ENCODE peak calls at places on chromosomes 1 and 21, in ten cellular contexts. N, P, K, E, X, F, Z, G, D and B are unnamed samples.

GRCh38 chr21:16308269-16308668 is 578.5 kb downstream of the USP25 start:
- DNase-seq in N (no peak), Z (no peak), F (no peak), K (no peak), X (peak; percentile 3), E (no peak), G (no peak), D (no peak), P (no peak), B (no peak)

GRCh38 chr1:161305872-161306519 is 3.8 kb downstream of the MPZ start:
- DNase-seq in N (peak; percentile 72), P (peak; percentile 92), F (peak; percentile 91), E (no peak), Z (peak; percentile 78), K (no peak), G (peak; percentile 71), X (peak; percentile 80), D (peak; percentile 87), B (peak; percentile 73)

GRCh38 chr1:22527555-22528296 is 35.6 kb upstream of the EPHA8 start:
- DNase-seq in K (no peak), F (no peak), E (no peak), D (no peak), Z (no peak), N (no peak), X (no peak), G (no peak), P (peak; percentile 87), B (no peak)

GRCh38 chr1:229433364-229434004 is 410 bp downstream of the ACTA1 start:
- DNase-seq in D (no peak), F (no peak), N (no peak), Z (no peak), E (no peak), P (no peak), X (no peak), K (no peak), G (no peak), B (no peak)

GRCh38 chr1:172180886-172181285 is 239.6 kb upstream of the C1orf105 start:
- DNase-seq in P (no peak), F (peak; percentile 49), X (no peak), G (no peak), N (no peak), E (no peak), Z (peak; percentile 11), D (peak; percentile 76), K (no peak), B (no peak)

GRCh38 chr1:11793819-11794218 is 11.9 kb downstream of the MTHFR start:
- DNase-seq in K (no peak), Z (no peak), N (no peak), E (no peak), D (peak; percentile 75), P (no peak), X (no peak), G (no peak), F (no peak), B (no peak)

GRCh38 chr1:164576311-164577271 is 17.6 kb downstream of the PBX1 start:
- DNase-seq in F (no peak), P (no peak), N (no peak), E (peak; percentile 64), X (no peak), D (peak; percentile 80), Z (no peak), G (peak; percentile 55), K (no peak), B (peak; percentile 55)

GRCh38 chr1:115641762-115642167 is at the start of gene VANGL1:
- DNase-seq in F (peak; percentile 88), Z (no peak), X (peak; percentile 39), D (peak; percentile 92), P (no peak), N (no peak), G (no peak), E (no peak), K (peak; percentile 59), B (no peak)

GRCh38 chr1:27382950-27383627 is at the start of gene CD164L2:
- DNase-seq in D (no peak), P (no peak), Z (no peak), E (no peak), N (no peak), X (no peak), F (peak; percentile 84), G (no peak), K (no peak), B (no peak)

GRCh38 chr1:20469406-20470076 is 16.5 kb downstream of the CAMK2N1 start:
- DNase-seq in D (no peak), Z (no peak), E (no peak), F (no peak), K (no peak), P (no peak), N (no peak), G (no peak), X (no peak), B (no peak)

GRCh38 chr1:18668750-18669404 is 38.2 kb downstream of the PAX7 start:
- DNase-seq in Z (no peak), D (no peak), N (no peak), E (no peak), F (peak; percentile 72), G (no peak), K (no peak), P (no peak), X (no peak), B (no peak)

GRCh38 chr1:218658899-218659298 is 313.8 kb downstream of the TGFB2 start:
- DNase-seq in K (peak; percentile 37), P (no peak), D (no peak), F (no peak), X (no peak), N (no peak), Z (no peak), E (peak; percentile 26), G (no peak), B (no peak)

GRCh38 chr1:25094995-25095394 is 137.3 kb downstream of the SYF2 start:
- DNase-seq in G (no peak), X (no peak), Z (no peak), D (no peak), K (no peak), P (no peak), F (no peak), N (no peak), E (no peak), B (no peak)

GRCh38 chr1:65812065-65812464 is 19.4 kb downstream of the PDE4B start:
- DNase-seq in N (no peak), Z (peak; percentile 62), F (no peak), P (no peak), K (peak; percentile 57), G (no peak), D (no peak), X (peak; percentile 54), E (peak; percentile 72), B (no peak)

GRCh38 chr1:156577512-156577911 is 2.0 kb upstream of the TTC24 start:
- DNase-seq in X (no peak), N (no peak), Z (no peak), E (no peak), F (no peak), P (no peak), D (no peak), K (no peak), G (no peak), B (no peak)

GRCh38 chr1:47013239-47013638 is 10.2 kb upstream of the CYP4X1 start:
- DNase-seq in E (no peak), D (no peak), Z (no peak), P (no peak), N (no peak), X (no peak), G (no peak), F (no peak), K (no peak), B (no peak)